ENCODE peak calls at places on chromosomes 5 and 9, in ten cellular contexts. I, N, H, B, O, C, D, R, Z and U are unnamed samples.

GRCh38 chr9:29208670-29209069 is 1635.4 kb upstream of the C9orf72 start:
- DNase-seq in I (no peak), N (no peak), H (peak), B (no peak), O (peak), C (no peak), D (no peak), R (no peak), Z (no peak), U (no peak)

GRCh38 chr9:115391166-115391825 is 273.3 kb upstream of the TNC start:
- DNase-seq in I (no peak), N (no peak), H (no peak), B (no peak), O (no peak), C (no peak), D (no peak), R (no peak), Z (no peak), U (no peak)

GRCh38 chr9:36328798-36329411 is 70.7 kb upstream of the GNE start:
- DNase-seq in I (peak), N (peak), H (peak), B (peak), O (peak), C (peak), D (peak), R (no peak), Z (peak), U (peak)

GRCh38 chr9:113898151-113898550 is 22.0 kb downstream of the ZNF618 start:
- DNase-seq in I (no peak), N (no peak), H (no peak), B (no peak), O (no peak), C (no peak), D (no peak), R (no peak), Z (no peak), U (no peak)

GRCh38 chr5:124061663-124062062 is 549.7 kb downstream of the CSNK1G3 start:
- DNase-seq in I (no peak), N (no peak), H (no peak), B (no peak), O (peak), C (no peak), D (peak), R (no peak), Z (peak), U (no peak)

GRCh38 chr5:76479973-76480667 is 77.0 kb downstream of the IQGAP2 start:
- DNase-seq in I (no peak), N (no peak), H (no peak), B (no peak), O (peak), C (no peak), D (no peak), R (no peak), Z (no peak), U (no peak)

GRCh38 chr9:116141864-116142561 is 11.6 kb upstream of the PAPPA start:
- DNase-seq in I (no peak), N (no peak), H (no peak), B (no peak), O (no peak), C (no peak), D (no peak), R (no peak), Z (no peak), U (no peak)

GRCh38 chr5:115243412-115243811 is 19.3 kb downstream of the PGGT1B start:
- DNase-seq in I (no peak), N (no peak), H (no peak), B (no peak), O (no peak), C (peak), D (no peak), R (no peak), Z (no peak), U (no peak)

GRCh38 chr9:134571326-134571871 is 70.2 kb upstream of the COL5A1 start:
- DNase-seq in I (no peak), N (no peak), H (no peak), B (no peak), O (peak), C (no peak), D (no peak), R (no peak), Z (no peak), U (no peak)

GRCh38 chr5:105501315-105501714 is 1938.7 kb upstream of the NUDT12 start:
- DNase-seq in I (no peak), N (no peak), H (no peak), B (no peak), O (no peak), C (no peak), D (peak), R (no peak), Z (no peak), U (no peak)

GRCh38 chr5:179339996-179340395 is 5.3 kb downstream of the ADAMTS2 start:
- DNase-seq in I (no peak), N (no peak), H (no peak), B (no peak), O (no peak), C (no peak), D (no peak), R (no peak), Z (no peak), U (no peak)

GRCh38 chr5:16673241-16673998 is 56.6 kb upstream of the RETREG1 start:
- DNase-seq in I (peak), N (no peak), H (peak), B (peak), O (no peak), C (no peak), D (no peak), R (no peak), Z (no peak), U (peak)

GRCh38 chr9:135516132-135516860 is 4.9 kb upstream of the LCN1 start:
- DNase-seq in I (no peak), N (no peak), H (no peak), B (no peak), O (no peak), C (no peak), D (no peak), R (no peak), Z (no peak), U (no peak)

GRCh38 chr5:16304846-16305245 is 125.3 kb upstream of the MARCHF11 start:
- DNase-seq in I (no peak), N (no peak), H (no peak), B (no peak), O (no peak), C (no peak), D (no peak), R (no peak), Z (no peak), U (no peak)

GRCh38 chr5:171314728-171315385 is 5.8 kb downstream of the TLX3 start:
- DNase-seq in I (no peak), N (no peak), H (no peak), B (no peak), O (no peak), C (no peak), D (no peak), R (no peak), Z (no peak), U (peak)

GRCh38 chr5:92544567-92544966 is 1036.5 kb downstream of the NR2F1-AS1 start:
- DNase-seq in I (no peak), N (no peak), H (no peak), B (no peak), O (no peak), C (no peak), D (no peak), R (no peak), Z (no peak), U (no peak)

GRCh38 chr9:133147412-133148271 is 16.1 kb downstream of the GBGT1 start:
- DNase-seq in I (peak), N (peak), H (peak), B (peak), O (peak), C (peak), D (peak), R (peak), Z (peak), U (peak)

GRCh38 chr5:72108200-72109050 is 1.1 kb downstream of the MAP1B start:
- DNase-seq in I (peak), N (no peak), H (peak), B (peak), O (peak), C (no peak), D (peak), R (peak), Z (peak), U (peak)

GRCh38 chr5:134902071-134902801 is 2.7 kb upstream of the PCBD2 start:
- DNase-seq in I (no peak), N (no peak), H (no peak), B (no peak), O (no peak), C (peak), D (no peak), R (no peak), Z (no peak), U (no peak)

GRCh38 chr5:96090205-96090604 is 128.6 kb upstream of the ELL2 start:
- DNase-seq in I (no peak), N (no peak), H (no peak), B (no peak), O (no peak), C (no peak), D (no peak), R (no peak), Z (no peak), U (no peak)

GRCh38 chr9:97906236-97906831 is 16.0 kb downstream of the TRMO start:
- DNase-seq in I (peak), N (peak), H (no peak), B (no peak), O (no peak), C (no peak), D (no peak), R (no peak), Z (no peak), U (no peak)

GRCh38 chr9:96139592-96140251 is 162.3 kb downstream of the HSD17B3 start:
- DNase-seq in I (no peak), N (no peak), H (no peak), B (peak), O (peak), C (no peak), D (no peak), R (no peak), Z (peak), U (no peak)

GRCh38 chr5:74149395-74149794 is 491.1 kb downstream of the ENC1 start:
- DNase-seq in I (no peak), N (no peak), H (no peak), B (no peak), O (no peak), C (no peak), D (no peak), R (peak), Z (no peak), U (no peak)

GRCh38 chr9:110842976-110843375 is 174.4 kb downstream of the MUSK start:
- DNase-seq in I (no peak), N (no peak), H (no peak), B (no peak), O (no peak), C (no peak), D (no peak), R (no peak), Z (no peak), U (no peak)

GRCh38 chr5:90201923-90202322 is 207.6 kb downstream of the CETN3 start:
- DNase-seq in I (no peak), N (no peak), H (no peak), B (no peak), O (no peak), C (no peak), D (no peak), R (peak), Z (no peak), U (no peak)

GRCh38 chr5:90410178-90410762 is 714 bp upstream of the CETN3 start:
- DNase-seq in I (no peak), N (no peak), H (no peak), B (no peak), O (peak), C (no peak), D (no peak), R (no peak), Z (no peak), U (no peak)

GRCh38 chr5:172293054-172293744 is 9.6 kb upstream of the UBTD2 start:
- DNase-seq in I (peak), N (peak), H (peak), B (peak), O (peak), C (peak), D (peak), R (peak), Z (peak), U (peak)

GRCh38 chr5:160315968-160316367 is 3.6 kb upstream of the CCNJL start:
- DNase-seq in I (no peak), N (no peak), H (no peak), B (no peak), O (peak), C (peak), D (peak), R (peak), Z (no peak), U (no peak)

GRCh38 chr5:151745071-151745705 is 13.2 kb downstream of the ATOX1 start:
- DNase-seq in I (peak), N (peak), H (peak), B (no peak), O (no peak), C (peak), D (no peak), R (peak), Z (peak), U (peak)

GRCh38 chr5:73768-74502 is 18.0 kb upstream of the PLEKHG4B start:
- DNase-seq in I (no peak), N (no peak), H (no peak), B (no peak), O (no peak), C (no peak), D (no peak), R (no peak), Z (no peak), U (no peak)

GRCh38 chr9:128493424-128493823 is 11.1 kb upstream of the GLE1 start:
- DNase-seq in I (no peak), N (no peak), H (no peak), B (no peak), O (no peak), C (no peak), D (no peak), R (no peak), Z (no peak), U (no peak)